ENCODE peak calls at places on chromosomes 1 and 21, in ten cellular contexts. One of them, this sample, is unnamed.

GRCh38 chr1:167456500-167456899 is 61.8 kb downstream of the CD247 start:
- DNase-seq in activated T-helper 1 cell treated with Interleukin-2 at 50 U/mL for 16 hours: no peak
- DNase-seq in heart left ventricle: no peak
- DNase-seq in nucleus accumbens: no peak
- DNase-seq in tibial nerve: no peak
- DNase-seq in iPS-NIHi11: no peak
- DNase-seq in stimulated activated CD4-positive, alpha-beta T cell treated with anti-CD3 and anti-CD28 coated beads, Interleukin-4, amount 100 ng/mL, for 48 hours: no peak
- DNase-seq in foreskin fibroblast: no peak
- DNase-seq in HCT116: no peak
- DNase-seq in psoas muscle: no peak
- DNase-seq in this sample: no peak

GRCh38 chr21:42666918-42667317 is 13.5 kb downstream of the PDE9A start:
- DNase-seq in foreskin fibroblast: no peak
- DNase-seq in heart left ventricle: no peak
- DNase-seq in activated T-helper 1 cell treated with Interleukin-2 at 50 U/mL for 16 hours: no peak
- DNase-seq in stimulated activated CD4-positive, alpha-beta T cell treated with anti-CD3 and anti-CD28 coated beads, Interleukin-4, amount 100 ng/mL, for 48 hours: no peak
- DNase-seq in tibial nerve: no peak
- DNase-seq in HCT116: no peak
- DNase-seq in psoas muscle: no peak
- DNase-seq in nucleus accumbens: peak; percentile 32
- DNase-seq in iPS-NIHi11: no peak
- DNase-seq in this sample: no peak

GRCh38 chr1:82706741-82707140 is 906.0 kb downstream of the ADGRL2 start:
- DNase-seq in iPS-NIHi11: no peak
- DNase-seq in tibial nerve: no peak
- DNase-seq in heart left ventricle: no peak
- DNase-seq in psoas muscle: no peak
- DNase-seq in activated T-helper 1 cell treated with Interleukin-2 at 50 U/mL for 16 hours: no peak
- DNase-seq in HCT116: no peak
- DNase-seq in foreskin fibroblast: peak; percentile 47
- DNase-seq in stimulated activated CD4-positive, alpha-beta T cell treated with anti-CD3 and anti-CD28 coated beads, Interleukin-4, amount 100 ng/mL, for 48 hours: no peak
- DNase-seq in nucleus accumbens: no peak
- DNase-seq in this sample: no peak

GRCh38 chr21:21159253-21159899 is 161.2 kb downstream of the NCAM2 start:
- DNase-seq in stimulated activated CD4-positive, alpha-beta T cell treated with anti-CD3 and anti-CD28 coated beads, Interleukin-4, amount 100 ng/mL, for 48 hours: no peak
- DNase-seq in nucleus accumbens: no peak
- DNase-seq in HCT116: no peak
- DNase-seq in psoas muscle: no peak
- DNase-seq in heart left ventricle: no peak
- DNase-seq in iPS-NIHi11: no peak
- DNase-seq in foreskin fibroblast: no peak
- DNase-seq in activated T-helper 1 cell treated with Interleukin-2 at 50 U/mL for 16 hours: no peak
- DNase-seq in tibial nerve: no peak
- DNase-seq in this sample: no peak

GRCh38 chr1:87834941-87835340 is 506.3 kb downstream of the LMO4 start:
- DNase-seq in stimulated activated CD4-positive, alpha-beta T cell treated with anti-CD3 and anti-CD28 coated beads, Interleukin-4, amount 100 ng/mL, for 48 hours: no peak
- DNase-seq in HCT116: no peak
- DNase-seq in foreskin fibroblast: no peak
- DNase-seq in heart left ventricle: no peak
- DNase-seq in nucleus accumbens: no peak
- DNase-seq in activated T-helper 1 cell treated with Interleukin-2 at 50 U/mL for 16 hours: no peak
- DNase-seq in iPS-NIHi11: no peak
- DNase-seq in tibial nerve: no peak
- DNase-seq in psoas muscle: no peak
- DNase-seq in this sample: no peak

GRCh38 chr1:40986328-40986783 is 6.9 kb downstream of the CTPS1 start:
- DNase-seq in stimulated activated CD4-positive, alpha-beta T cell treated with anti-CD3 and anti-CD28 coated beads, Interleukin-4, amount 100 ng/mL, for 48 hours: no peak
- DNase-seq in activated T-helper 1 cell treated with Interleukin-2 at 50 U/mL for 16 hours: no peak
- DNase-seq in iPS-NIHi11: no peak
- DNase-seq in psoas muscle: no peak
- DNase-seq in heart left ventricle: no peak
- DNase-seq in HCT116: no peak
- DNase-seq in nucleus accumbens: no peak
- DNase-seq in tibial nerve: no peak
- DNase-seq in foreskin fibroblast: no peak
- DNase-seq in this sample: no peak

GRCh38 chr1:115781830-115782229 is 13.3 kb upstream of the CASQ2 start:
- DNase-seq in psoas muscle: no peak
- DNase-seq in heart left ventricle: no peak
- DNase-seq in nucleus accumbens: no peak
- DNase-seq in iPS-NIHi11: no peak
- DNase-seq in HCT116: no peak
- DNase-seq in activated T-helper 1 cell treated with Interleukin-2 at 50 U/mL for 16 hours: no peak
- DNase-seq in stimulated activated CD4-positive, alpha-beta T cell treated with anti-CD3 and anti-CD28 coated beads, Interleukin-4, amount 100 ng/mL, for 48 hours: no peak
- DNase-seq in foreskin fibroblast: no peak
- DNase-seq in tibial nerve: no peak
- DNase-seq in this sample: no peak

GRCh38 chr21:33896691-33897090 is 18.9 kb downstream of the ATP5PO start:
- DNase-seq in heart left ventricle: no peak
- DNase-seq in activated T-helper 1 cell treated with Interleukin-2 at 50 U/mL for 16 hours: no peak
- DNase-seq in tibial nerve: no peak
- DNase-seq in stimulated activated CD4-positive, alpha-beta T cell treated with anti-CD3 and anti-CD28 coated beads, Interleukin-4, amount 100 ng/mL, for 48 hours: no peak
- DNase-seq in nucleus accumbens: no peak
- DNase-seq in HCT116: no peak
- DNase-seq in foreskin fibroblast: no peak
- DNase-seq in iPS-NIHi11: no peak
- DNase-seq in psoas muscle: no peak
- DNase-seq in this sample: no peak

GRCh38 chr1:19981507-19982312 is 2.3 kb upstream of the PLA2G2A start:
- DNase-seq in iPS-NIHi11: no peak
- DNase-seq in nucleus accumbens: no peak
- DNase-seq in stimulated activated CD4-positive, alpha-beta T cell treated with anti-CD3 and anti-CD28 coated beads, Interleukin-4, amount 100 ng/mL, for 48 hours: no peak
- DNase-seq in foreskin fibroblast: no peak
- DNase-seq in psoas muscle: no peak
- DNase-seq in heart left ventricle: no peak
- DNase-seq in tibial nerve: no peak
- DNase-seq in activated T-helper 1 cell treated with Interleukin-2 at 50 U/mL for 16 hours: no peak
- DNase-seq in HCT116: no peak
- DNase-seq in this sample: no peak

GRCh38 chr1:37238376-37239224 is 204.3 kb upstream of the GRIK3 start:
- DNase-seq in stimulated activated CD4-positive, alpha-beta T cell treated with anti-CD3 and anti-CD28 coated beads, Interleukin-4, amount 100 ng/mL, for 48 hours: no peak
- DNase-seq in nucleus accumbens: no peak
- DNase-seq in heart left ventricle: no peak
- DNase-seq in foreskin fibroblast: no peak
- DNase-seq in activated T-helper 1 cell treated with Interleukin-2 at 50 U/mL for 16 hours: no peak
- DNase-seq in iPS-NIHi11: no peak
- DNase-seq in psoas muscle: no peak
- DNase-seq in HCT116: no peak
- DNase-seq in tibial nerve: no peak
- DNase-seq in this sample: no peak

GRCh38 chr1:32695098-32695904 is 7.3 kb downstream of the SYNC start:
- DNase-seq in foreskin fibroblast: peak; percentile 83
- DNase-seq in heart left ventricle: peak; percentile 71
- DNase-seq in HCT116: no peak
- DNase-seq in nucleus accumbens: no peak
- DNase-seq in psoas muscle: peak; percentile 89
- DNase-seq in activated T-helper 1 cell treated with Interleukin-2 at 50 U/mL for 16 hours: no peak
- DNase-seq in stimulated activated CD4-positive, alpha-beta T cell treated with anti-CD3 and anti-CD28 coated beads, Interleukin-4, amount 100 ng/mL, for 48 hours: no peak
- DNase-seq in tibial nerve: peak; percentile 73
- DNase-seq in iPS-NIHi11: no peak
- DNase-seq in this sample: no peak

GRCh38 chr1:87146986-87147385 is 181.7 kb upstream of the LMO4 start:
- DNase-seq in foreskin fibroblast: no peak
- DNase-seq in nucleus accumbens: no peak
- DNase-seq in activated T-helper 1 cell treated with Interleukin-2 at 50 U/mL for 16 hours: no peak
- DNase-seq in iPS-NIHi11: no peak
- DNase-seq in stimulated activated CD4-positive, alpha-beta T cell treated with anti-CD3 and anti-CD28 coated beads, Interleukin-4, amount 100 ng/mL, for 48 hours: no peak
- DNase-seq in heart left ventricle: no peak
- DNase-seq in HCT116: no peak
- DNase-seq in psoas muscle: no peak
- DNase-seq in tibial nerve: no peak
- DNase-seq in this sample: no peak

GRCh38 chr1:160837558-160838205 is 25.0 kb downstream of the CD244 start:
- DNase-seq in activated T-helper 1 cell treated with Interleukin-2 at 50 U/mL for 16 hours: peak; percentile 81
- DNase-seq in heart left ventricle: peak; percentile 31
- DNase-seq in iPS-NIHi11: no peak
- DNase-seq in nucleus accumbens: no peak
- DNase-seq in tibial nerve: no peak
- DNase-seq in foreskin fibroblast: no peak
- DNase-seq in psoas muscle: peak; percentile 63
- DNase-seq in stimulated activated CD4-positive, alpha-beta T cell treated with anti-CD3 and anti-CD28 coated beads, Interleukin-4, amount 100 ng/mL, for 48 hours: peak; percentile 47
- DNase-seq in HCT116: peak; percentile 12
- DNase-seq in this sample: no peak

GRCh38 chr1:53575948-53576305 is 116.7 kb downstream of the DMRTB1 start:
- DNase-seq in HCT116: no peak
- DNase-seq in iPS-NIHi11: no peak
- DNase-seq in tibial nerve: no peak
- DNase-seq in stimulated activated CD4-positive, alpha-beta T cell treated with anti-CD3 and anti-CD28 coated beads, Interleukin-4, amount 100 ng/mL, for 48 hours: no peak
- DNase-seq in nucleus accumbens: no peak
- DNase-seq in heart left ventricle: no peak
- DNase-seq in foreskin fibroblast: no peak
- DNase-seq in activated T-helper 1 cell treated with Interleukin-2 at 50 U/mL for 16 hours: no peak
- DNase-seq in psoas muscle: no peak
- DNase-seq in this sample: no peak

GRCh38 chr1:22520871-22521270 is 42.4 kb upstream of the EPHA8 start:
- DNase-seq in stimulated activated CD4-positive, alpha-beta T cell treated with anti-CD3 and anti-CD28 coated beads, Interleukin-4, amount 100 ng/mL, for 48 hours: no peak
- DNase-seq in activated T-helper 1 cell treated with Interleukin-2 at 50 U/mL for 16 hours: no peak
- DNase-seq in heart left ventricle: no peak
- DNase-seq in psoas muscle: no peak
- DNase-seq in HCT116: no peak
- DNase-seq in tibial nerve: no peak
- DNase-seq in nucleus accumbens: no peak
- DNase-seq in foreskin fibroblast: no peak
- DNase-seq in iPS-NIHi11: no peak
- DNase-seq in this sample: no peak

GRCh38 chr1:7436056-7437005 is 334.8 kb upstream of the VAMP3 start:
- DNase-seq in stimulated activated CD4-positive, alpha-beta T cell treated with anti-CD3 and anti-CD28 coated beads, Interleukin-4, amount 100 ng/mL, for 48 hours: no peak
- DNase-seq in HCT116: no peak
- DNase-seq in iPS-NIHi11: no peak
- DNase-seq in heart left ventricle: no peak
- DNase-seq in nucleus accumbens: no peak
- DNase-seq in foreskin fibroblast: no peak
- DNase-seq in psoas muscle: no peak
- DNase-seq in tibial nerve: no peak
- DNase-seq in activated T-helper 1 cell treated with Interleukin-2 at 50 U/mL for 16 hours: no peak
- DNase-seq in this sample: no peak

GRCh38 chr1:98403981-98404380 is 257.5 kb upstream of the SNX7 start:
- DNase-seq in psoas muscle: no peak
- DNase-seq in foreskin fibroblast: no peak
- DNase-seq in iPS-NIHi11: no peak
- DNase-seq in HCT116: no peak
- DNase-seq in nucleus accumbens: no peak
- DNase-seq in heart left ventricle: no peak
- DNase-seq in activated T-helper 1 cell treated with Interleukin-2 at 50 U/mL for 16 hours: no peak
- DNase-seq in stimulated activated CD4-positive, alpha-beta T cell treated with anti-CD3 and anti-CD28 coated beads, Interleukin-4, amount 100 ng/mL, for 48 hours: no peak
- DNase-seq in tibial nerve: no peak
- DNase-seq in this sample: no peak

GRCh38 chr1:63790989-63791388 is 17.2 kb downstream of the ROR1 start:
- DNase-seq in nucleus accumbens: no peak
- DNase-seq in activated T-helper 1 cell treated with Interleukin-2 at 50 U/mL for 16 hours: no peak
- DNase-seq in HCT116: no peak
- DNase-seq in iPS-NIHi11: no peak
- DNase-seq in heart left ventricle: no peak
- DNase-seq in psoas muscle: no peak
- DNase-seq in stimulated activated CD4-positive, alpha-beta T cell treated with anti-CD3 and anti-CD28 coated beads, Interleukin-4, amount 100 ng/mL, for 48 hours: no peak
- DNase-seq in tibial nerve: no peak
- DNase-seq in foreskin fibroblast: no peak
- DNase-seq in this sample: no peak

GRCh38 chr21:45641480-45642035 is 2.0 kb upstream of the PCBP3 start:
- DNase-seq in tibial nerve: no peak
- DNase-seq in foreskin fibroblast: no peak
- DNase-seq in psoas muscle: no peak
- DNase-seq in activated T-helper 1 cell treated with Interleukin-2 at 50 U/mL for 16 hours: no peak
- DNase-seq in nucleus accumbens: no peak
- DNase-seq in iPS-NIHi11: no peak
- DNase-seq in HCT116: no peak
- DNase-seq in stimulated activated CD4-positive, alpha-beta T cell treated with anti-CD3 and anti-CD28 coated beads, Interleukin-4, amount 100 ng/mL, for 48 hours: no peak
- DNase-seq in heart left ventricle: no peak
- DNase-seq in this sample: no peak

GRCh38 chr1:170290226-170290625 is 144.5 kb downstream of the NTMT2 start:
- DNase-seq in activated T-helper 1 cell treated with Interleukin-2 at 50 U/mL for 16 hours: no peak
- DNase-seq in heart left ventricle: no peak
- DNase-seq in iPS-NIHi11: no peak
- DNase-seq in HCT116: no peak
- DNase-seq in psoas muscle: no peak
- DNase-seq in tibial nerve: no peak
- DNase-seq in foreskin fibroblast: no peak
- DNase-seq in nucleus accumbens: no peak
- DNase-seq in stimulated activated CD4-positive, alpha-beta T cell treated with anti-CD3 and anti-CD28 coated beads, Interleukin-4, amount 100 ng/mL, for 48 hours: no peak
- DNase-seq in this sample: no peak

GRCh38 chr1:172154571-172154970 is 265.9 kb upstream of the C1orf105 start:
- DNase-seq in heart left ventricle: no peak
- DNase-seq in iPS-NIHi11: no peak
- DNase-seq in psoas muscle: no peak
- DNase-seq in nucleus accumbens: no peak
- DNase-seq in tibial nerve: no peak
- DNase-seq in foreskin fibroblast: peak; percentile 79
- DNase-seq in HCT116: no peak
- DNase-seq in stimulated activated CD4-positive, alpha-beta T cell treated with anti-CD3 and anti-CD28 coated beads, Interleukin-4, amount 100 ng/mL, for 48 hours: no peak
- DNase-seq in activated T-helper 1 cell treated with Interleukin-2 at 50 U/mL for 16 hours: no peak
- DNase-seq in this sample: no peak